ENCODE peak calls at places on chromosomes 5 and 9, in six cellular contexts. One of them, this sample, is unnamed.

GRCh38 chr5:126449751-126450271 is 26.6 kb downstream of the GRAMD2B start:
- DNase-seq in IMR-90: peak; percentile 77
- DNase-seq in neuronal stem cell: no peak
- DNase-seq in H1: no peak
- DNase-seq in H9: no peak
- DNase-seq in mesenchymal stem cell: peak; percentile 62
- DNase-seq in this sample: no peak

GRCh38 chr9:127308559-127309429 is 44.2 kb downstream of the GARNL3 start:
- DNase-seq in IMR-90: peak; percentile 64
- DNase-seq in neuronal stem cell: no peak
- DNase-seq in H1: no peak
- DNase-seq in H9: no peak
- DNase-seq in mesenchymal stem cell: peak; percentile 43
- DNase-seq in this sample: peak; percentile 89

GRCh38 chr5:143682788-143683419 is 129.1 kb upstream of the HMHB1 start:
- DNase-seq in IMR-90: peak; percentile 37
- DNase-seq in neuronal stem cell: no peak
- DNase-seq in H1: no peak
- DNase-seq in H9: no peak
- DNase-seq in mesenchymal stem cell: no peak
- DNase-seq in this sample: no peak

GRCh38 chr9:114225534-114226288 is 70.4 kb downstream of the COL27A1 start:
- DNase-seq in IMR-90: peak; percentile 67
- DNase-seq in neuronal stem cell: no peak
- DNase-seq in H1: no peak
- DNase-seq in H9: no peak
- DNase-seq in mesenchymal stem cell: peak; percentile 77
- DNase-seq in this sample: no peak

GRCh38 chr5:124154714-124155113 is 591.7 kb downstream of the ZNF608 start:
- DNase-seq in IMR-90: no peak
- DNase-seq in neuronal stem cell: no peak
- DNase-seq in H1: no peak
- DNase-seq in H9: no peak
- DNase-seq in mesenchymal stem cell: peak; percentile 24
- DNase-seq in this sample: no peak

GRCh38 chr5:154608531-154609011 is 130.5 kb upstream of the HAND1 start:
- DNase-seq in IMR-90: no peak
- DNase-seq in neuronal stem cell: no peak
- DNase-seq in H1: peak; percentile 57
- DNase-seq in H9: peak; percentile 62
- DNase-seq in mesenchymal stem cell: no peak
- DNase-seq in this sample: no peak

GRCh38 chr5:158807-159447 is 32.4 kb upstream of the LRRC14B start:
- DNase-seq in IMR-90: no peak
- DNase-seq in neuronal stem cell: no peak
- DNase-seq in H1: no peak
- DNase-seq in H9: peak; percentile 35
- DNase-seq in mesenchymal stem cell: no peak
- DNase-seq in this sample: no peak

GRCh38 chr9:114386886-114387677 is 700 bp downstream of the AKNA start:
- DNase-seq in IMR-90: peak; percentile 17
- DNase-seq in neuronal stem cell: no peak
- DNase-seq in H1: no peak
- DNase-seq in H9: no peak
- DNase-seq in mesenchymal stem cell: peak; percentile 57
- DNase-seq in this sample: no peak

GRCh38 chr5:123705741-123706140 is 193.8 kb downstream of the CSNK1G3 start:
- DNase-seq in IMR-90: peak; percentile 66
- DNase-seq in neuronal stem cell: no peak
- DNase-seq in H1: no peak
- DNase-seq in H9: no peak
- DNase-seq in mesenchymal stem cell: no peak
- DNase-seq in this sample: peak; percentile 63

GRCh38 chr9:38619556-38620447 is 594 bp downstream of the ANKRD18A start:
- DNase-seq in IMR-90: no peak
- DNase-seq in neuronal stem cell: no peak
- DNase-seq in H1: peak; percentile 63
- DNase-seq in H9: peak; percentile 48
- DNase-seq in mesenchymal stem cell: no peak
- DNase-seq in this sample: peak; percentile 82

GRCh38 chr5:118968406-118968911 is 19.9 kb downstream of the DTWD2 start:
- DNase-seq in IMR-90: no peak
- DNase-seq in neuronal stem cell: no peak
- DNase-seq in H1: no peak
- DNase-seq in H9: peak; percentile 34
- DNase-seq in mesenchymal stem cell: no peak
- DNase-seq in this sample: no peak

GRCh38 chr9:116288658-116289057 is 135.1 kb downstream of the PAPPA start:
- DNase-seq in IMR-90: peak; percentile 98
- DNase-seq in neuronal stem cell: no peak
- DNase-seq in H1: no peak
- DNase-seq in H9: no peak
- DNase-seq in mesenchymal stem cell: peak; percentile 90
- DNase-seq in this sample: peak; percentile 51

GRCh38 chr5:53779541-53779981 is 219.1 kb downstream of the NDUFS4 start:
- DNase-seq in IMR-90: peak; percentile 73
- DNase-seq in neuronal stem cell: no peak
- DNase-seq in H1: no peak
- DNase-seq in H9: no peak
- DNase-seq in mesenchymal stem cell: peak; percentile 78
- DNase-seq in this sample: no peak

GRCh38 chr5:60483046-60483445 is 216.9 kb downstream of the DEPDC1B start:
- DNase-seq in IMR-90: peak; percentile 19
- DNase-seq in neuronal stem cell: no peak
- DNase-seq in H1: no peak
- DNase-seq in H9: no peak
- DNase-seq in mesenchymal stem cell: no peak
- DNase-seq in this sample: no peak

GRCh38 chr9:127482662-127483061 is 31.4 kb downstream of the LRSAM1 start:
- DNase-seq in IMR-90: no peak
- DNase-seq in neuronal stem cell: no peak
- DNase-seq in H1: no peak
- DNase-seq in H9: no peak
- DNase-seq in mesenchymal stem cell: no peak
- DNase-seq in this sample: no peak

GRCh38 chr5:94791787-94792186 is 173.3 kb downstream of the SLF1 start:
- DNase-seq in IMR-90: no peak
- DNase-seq in neuronal stem cell: no peak
- DNase-seq in H1: no peak
- DNase-seq in H9: no peak
- DNase-seq in mesenchymal stem cell: no peak
- DNase-seq in this sample: no peak

GRCh38 chr5:56638061-56638621 is 177.2 kb upstream of the MAP3K1 start:
- DNase-seq in IMR-90: no peak
- DNase-seq in neuronal stem cell: no peak
- DNase-seq in H1: no peak
- DNase-seq in H9: no peak
- DNase-seq in mesenchymal stem cell: no peak
- DNase-seq in this sample: no peak

GRCh38 chr5:40791715-40792139 is 6.4 kb downstream of the PRKAA1 start:
- DNase-seq in IMR-90: peak; percentile 7
- DNase-seq in neuronal stem cell: no peak
- DNase-seq in H1: no peak
- DNase-seq in H9: no peak
- DNase-seq in mesenchymal stem cell: no peak
- DNase-seq in this sample: peak; percentile 56

GRCh38 chr5:179342577-179342976 is 2.7 kb downstream of the ADAMTS2 start:
- DNase-seq in IMR-90: peak; percentile 59
- DNase-seq in neuronal stem cell: no peak
- DNase-seq in H1: no peak
- DNase-seq in H9: peak; percentile 58
- DNase-seq in mesenchymal stem cell: peak; percentile 71
- DNase-seq in this sample: no peak

GRCh38 chr5:178387061-178387855 is 154.7 kb upstream of the PHYKPL start:
- DNase-seq in IMR-90: no peak
- DNase-seq in neuronal stem cell: no peak
- DNase-seq in H1: no peak
- DNase-seq in H9: peak; percentile 17
- DNase-seq in mesenchymal stem cell: no peak
- DNase-seq in this sample: no peak

GRCh38 chr5:159783731-159784247 is 132.5 kb upstream of the ADRA1B start:
- DNase-seq in IMR-90: no peak
- DNase-seq in neuronal stem cell: no peak
- DNase-seq in H1: no peak
- DNase-seq in H9: no peak
- DNase-seq in mesenchymal stem cell: no peak
- DNase-seq in this sample: no peak

GRCh38 chr5:14685757-14686156 is 21.2 kb downstream of the OTULIN start:
- DNase-seq in IMR-90: peak; percentile 69
- DNase-seq in neuronal stem cell: peak; percentile 23
- DNase-seq in H1: no peak
- DNase-seq in H9: no peak
- DNase-seq in mesenchymal stem cell: peak; percentile 71
- DNase-seq in this sample: peak; percentile 19

GRCh38 chr9:13651526-13651925 is 372.0 kb upstream of the MPDZ start:
- DNase-seq in IMR-90: no peak
- DNase-seq in neuronal stem cell: no peak
- DNase-seq in H1: no peak
- DNase-seq in H9: no peak
- DNase-seq in mesenchymal stem cell: no peak
- DNase-seq in this sample: no peak

GRCh38 chr9:13646500-13646899 is 367.0 kb upstream of the MPDZ start:
- DNase-seq in IMR-90: no peak
- DNase-seq in neuronal stem cell: no peak
- DNase-seq in H1: no peak
- DNase-seq in H9: no peak
- DNase-seq in mesenchymal stem cell: no peak
- DNase-seq in this sample: peak; percentile 40

GRCh38 chr9:13648068-13648467 is 368.6 kb upstream of the MPDZ start:
- DNase-seq in IMR-90: no peak
- DNase-seq in neuronal stem cell: no peak
- DNase-seq in H1: no peak
- DNase-seq in H9: no peak
- DNase-seq in mesenchymal stem cell: no peak
- DNase-seq in this sample: no peak

GRCh38 chr9:13648676-13649075 is 369.2 kb upstream of the MPDZ start:
- DNase-seq in IMR-90: no peak
- DNase-seq in neuronal stem cell: no peak
- DNase-seq in H1: no peak
- DNase-seq in H9: no peak
- DNase-seq in mesenchymal stem cell: no peak
- DNase-seq in this sample: no peak

GRCh38 chr9:13651969-13652663 is 372.6 kb upstream of the MPDZ start:
- DNase-seq in IMR-90: no peak
- DNase-seq in neuronal stem cell: no peak
- DNase-seq in H1: no peak
- DNase-seq in H9: no peak
- DNase-seq in mesenchymal stem cell: no peak
- DNase-seq in this sample: no peak
- H2BK5ac ChIP-seq in IMR-90: no peak overlapping the region
- H2BK5ac ChIP-seq in neuronal stem cell: no peak overlapping the region
- H2BK5ac ChIP-seq in H1: no peak overlapping the region
- H2BK5ac ChIP-seq in H9: no peak overlapping the region
- H2BK5ac ChIP-seq in mesenchymal stem cell: no peak overlapping the region
- H2BK5ac ChIP-seq in this sample: no peak overlapping the region

DNA sequence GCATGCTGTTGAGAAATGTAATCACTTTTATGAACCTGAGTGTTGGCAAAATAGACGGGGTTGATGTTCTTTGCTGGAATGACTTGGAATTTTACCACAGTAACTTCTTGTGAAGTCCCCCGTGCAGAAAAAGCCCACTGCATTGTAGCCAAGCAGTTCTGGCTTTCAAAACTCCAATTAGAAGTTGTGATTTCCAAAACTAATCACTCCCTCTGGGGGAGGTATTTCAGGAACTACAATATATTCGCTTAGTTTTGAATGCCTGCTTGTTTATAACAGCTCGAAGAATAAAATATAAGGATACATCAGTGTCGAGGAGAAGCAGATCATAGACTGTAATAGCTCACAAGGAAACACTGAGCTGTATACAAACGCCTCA is 111.2 kb downstream of the PAM start:
- DNase-seq in IMR-90: peak; percentile 16
- DNase-seq in neuronal stem cell: no peak
- DNase-seq in H1: no peak
- DNase-seq in H9: no peak
- DNase-seq in mesenchymal stem cell: no peak
- DNase-seq in this sample: no peak
- H3K14ac ChIP-seq in IMR-90: peak overlapping the region; percentile 91
- H3K14ac ChIP-seq in neuronal stem cell: no peak overlapping the region
- H3K14ac ChIP-seq in H1: no peak overlapping the region
- H3K14ac ChIP-seq in H9: peak overlapping the region; percentile 52
- H3K14ac ChIP-seq in mesenchymal stem cell: peak overlapping the region; percentile 83
- H3K14ac ChIP-seq in this sample: peak overlapping the region; percentile 93

GRCh38 chr5:157541452-157542118 is 34.0 kb downstream of the ADAM19 start:
- DNase-seq in IMR-90: no peak
- DNase-seq in neuronal stem cell: no peak
- DNase-seq in H1: no peak
- DNase-seq in H9: no peak
- DNase-seq in mesenchymal stem cell: no peak
- DNase-seq in this sample: no peak
- H3K18ac ChIP-seq in IMR-90: peak overlapping the region; percentile 41
- H3K18ac ChIP-seq in neuronal stem cell: no peak overlapping the region
- H3K18ac ChIP-seq in H1: no peak overlapping the region
- H3K18ac ChIP-seq in H9: no peak overlapping the region
- H3K18ac ChIP-seq in mesenchymal stem cell: peak overlapping the region; percentile 63
- H3K18ac ChIP-seq in this sample: no peak overlapping the region

GRCh38 chr9:15355669-15356068 is 48.7 kb upstream of the TTC39B start:
- DNase-seq in IMR-90: no peak
- DNase-seq in neuronal stem cell: no peak
- DNase-seq in H1: no peak
- DNase-seq in H9: no peak
- DNase-seq in mesenchymal stem cell: no peak
- DNase-seq in this sample: no peak
- H2BK5ac ChIP-seq in IMR-90: no peak overlapping the region
- H2BK5ac ChIP-seq in neuronal stem cell: no peak overlapping the region
- H2BK5ac ChIP-seq in H1: peak overlapping the region; percentile 72
- H2BK5ac ChIP-seq in H9: no peak overlapping the region
- H2BK5ac ChIP-seq in mesenchymal stem cell: no peak overlapping the region
- H2BK5ac ChIP-seq in this sample: no peak overlapping the region

GRCh38 chr5:135880278-135880677 is 15.4 kb downstream of the IL9 start:
- DNase-seq in IMR-90: no peak
- DNase-seq in neuronal stem cell: no peak
- DNase-seq in H1: peak; percentile 74
- DNase-seq in H9: peak; percentile 80
- DNase-seq in mesenchymal stem cell: no peak
- DNase-seq in this sample: no peak
- H3K14ac ChIP-seq in IMR-90: no peak overlapping the region
- H3K14ac ChIP-seq in neuronal stem cell: no peak overlapping the region
- H3K14ac ChIP-seq in H1: no peak overlapping the region
- H3K14ac ChIP-seq in H9: no peak overlapping the region
- H3K14ac ChIP-seq in mesenchymal stem cell: no peak overlapping the region
- H3K14ac ChIP-seq in this sample: no peak overlapping the region

This sample was measured in trophoblast cell.